ENCODE peak calls at places on chromosomes 7 and 10, in eight cellular contexts. S, C, F, K, V, L, R and O are unnamed samples.

GRCh38 chr10:103636492-103636891 is 143.0 kb downstream of the NEURL1 start:
- DNase-seq in S (no peak), C (no peak), F (no peak), K (no peak), V (no peak), L (no peak), R (no peak), O (no peak)

GRCh38 chr10:29609696-29610095 is 25.1 kb downstream of the SVIL start:
- DNase-seq in S (no peak), C (no peak), F (no peak), K (no peak), V (no peak), L (no peak), R (no peak), O (no peak)

GRCh38 chr7:26898917-26899316 is 34.5 kb upstream of the SKAP2 start:
- DNase-seq in S (no peak), C (no peak), F (no peak), K (no peak), V (no peak), L (no peak), R (no peak), O (no peak)

GRCh38 chr10:70296406-70296899 is 12.6 kb upstream of the NPFFR1 start:
- DNase-seq in S (no peak), C (no peak), F (peak), K (no peak), V (peak), L (peak), R (peak), O (no peak)

GRCh38 chr7:74572301-74573090 is 85.0 kb upstream of the GTF2I start:
- DNase-seq in S (no peak), C (no peak), F (no peak), K (no peak), V (no peak), L (no peak), R (peak), O (no peak)

GRCh38 chr10:119022846-119023552 is 6.5 kb upstream of the NANOS1 start:
- DNase-seq in S (no peak), C (peak), F (peak), K (no peak), V (peak), L (peak), R (peak), O (peak)

GRCh38 chr10:61845950-61846268 is 55.6 kb upstream of the ARID5B start:
- DNase-seq in S (no peak), C (no peak), F (no peak), K (no peak), V (peak), L (no peak), R (no peak), O (no peak)

GRCh38 chr7:33392143-33392542 is 262.8 kb downstream of the BBS9 start:
- DNase-seq in S (peak), C (no peak), F (no peak), K (no peak), V (no peak), L (no peak), R (no peak), O (no peak)

GRCh38 chr10:3126741-3127342 is 45.7 kb downstream of the PITRM1 start:
- DNase-seq in S (peak), C (no peak), F (no peak), K (no peak), V (no peak), L (peak), R (peak), O (no peak)

GRCh38 chr10:5233324-5233723 is 36.7 kb downstream of the AKR1C4 start:
- DNase-seq in S (no peak), C (no peak), F (no peak), K (no peak), V (no peak), L (no peak), R (no peak), O (no peak)

GRCh38 chr10:123578721-123579120 is 87.4 kb upstream of the GPR26 start:
- DNase-seq in S (no peak), C (no peak), F (no peak), K (no peak), V (no peak), L (no peak), R (no peak), O (no peak)

GRCh38 chr10:132448248-132448731 is 51.3 kb downstream of the PWWP2B start:
- DNase-seq in S (no peak), C (peak), F (no peak), K (no peak), V (peak), L (peak), R (peak), O (no peak)

GRCh38 chr10:112967200-112967599 is 17.2 kb downstream of the TCF7L2 start:
- DNase-seq in S (no peak), C (no peak), F (peak), K (no peak), V (peak), L (peak), R (no peak), O (no peak)

GRCh38 chr7:138890782-138891445 is 90.3 kb downstream of the KIAA1549 start:
- DNase-seq in S (peak), C (no peak), F (no peak), K (no peak), V (peak), L (peak), R (peak), O (peak)

GRCh38 chr10:47277352-47278151 is 22.4 kb upstream of the GDF10 start:
- DNase-seq in S (no peak), C (peak), F (peak), K (no peak), V (no peak), L (peak), R (peak), O (no peak)

GRCh38 chr10:88108115-88108610 is 244.7 kb downstream of the PTEN start:
- DNase-seq in S (no peak), C (no peak), F (peak), K (no peak), V (no peak), L (peak), R (peak), O (no peak)

GRCh38 chr7:46015107-46015868 is 94.2 kb upstream of the IGFBP3 start:
- DNase-seq in S (no peak), C (no peak), F (no peak), K (no peak), V (no peak), L (no peak), R (peak), O (no peak)

GRCh38 chr10:33413093-33413442 is 78.6 kb upstream of the NRP1 start:
- DNase-seq in S (no peak), C (no peak), F (peak), K (no peak), V (peak), L (no peak), R (no peak), O (no peak)

GRCh38 chr7:93910076-93910994 is 4.0 kb downstream of the GNGT1 start:
- DNase-seq in S (no peak), C (no peak), F (peak), K (no peak), V (peak), L (no peak), R (no peak), O (no peak)

GRCh38 chr7:156509216-156509615 is 131.4 kb upstream of the RNF32 start:
- DNase-seq in S (no peak), C (no peak), F (no peak), K (no peak), V (no peak), L (no peak), R (no peak), O (no peak)

GRCh38 chr7:954330-955238 is at the start of gene ADAP1:
- DNase-seq in S (no peak), C (no peak), F (no peak), K (peak), V (peak), L (peak), R (peak), O (no peak)

GRCh38 chr10:33120275-33120674 is 162.2 kb upstream of the ITGB1 start:
- DNase-seq in S (no peak), C (no peak), F (no peak), K (no peak), V (no peak), L (no peak), R (no peak), O (no peak)

GRCh38 chr10:70312972-70313371 is 29.2 kb upstream of the NPFFR1 start:
- DNase-seq in S (no peak), C (no peak), F (no peak), K (no peak), V (no peak), L (no peak), R (no peak), O (no peak)

GRCh38 chr10:3010819-3011422 is 56.4 kb upstream of the PFKP start:
- DNase-seq in S (no peak), C (no peak), F (peak), K (no peak), V (no peak), L (peak), R (no peak), O (peak)

GRCh38 chr10:8283986-8284385 is 229.5 kb downstream of the GATA3 start:
- DNase-seq in S (no peak), C (no peak), F (peak), K (no peak), V (no peak), L (no peak), R (no peak), O (no peak)